ENCODE peak calls at places on chromosome 16, in six cellular contexts. L, A, V, X, W and U are unnamed samples.
A peak's percentile ranks its signal among the peaks of the same experiment; 100 is the strongest.

GRCh38 chr16:83215417-83216001 is 588.7 kb downstream of the CDH13 start:
- DNase-seq in A (no peak), W (peak; percentile 81), X (no peak), V (no peak), L (no peak), U (no peak)

GRCh38 chr16:54165912-54166265 is 120.7 kb downstream of the IRX3 start:
- DNase-seq in V (no peak), L (no peak), A (no peak), W (no peak), X (no peak), U (no peak)

GRCh38 chr16:52191533-52192134 is 355.3 kb downstream of the TOX3 start:
- DNase-seq in L (peak; percentile 69), A (peak; percentile 50), X (peak; percentile 59), W (peak; percentile 83), V (peak; percentile 21), U (peak; percentile 10)

GRCh38 chr16:85592700-85593502 is 20.2 kb upstream of the GSE1 start:
- DNase-seq in A (no peak), L (no peak), X (no peak), W (no peak), V (no peak), U (no peak)

GRCh38 chr16:87713469-87714229 is 52.1 kb downstream of the KLHDC4 start:
- DNase-seq in V (no peak), W (no peak), L (no peak), X (no peak), A (no peak), U (no peak)

GRCh38 chr16:64841071-64841470 is 280.8 kb downstream of the CDH11 start:
- DNase-seq in V (no peak), L (no peak), W (no peak), A (no peak), X (no peak), U (no peak)

GRCh38 chr16:353404-354285 is 1.1 kb upstream of the AXIN1 start:
- DNase-seq in W (peak; percentile 62), X (no peak), V (no peak), A (no peak), L (no peak), U (no peak)

GRCh38 chr16:67326472-67327309 is at the start of the genes KCTD19 and LRRC36:
- DNase-seq in W (peak; percentile 91), L (peak; percentile 85), X (peak; percentile 78), V (peak; percentile 39), A (no peak), U (peak; percentile 30)